ENCODE peak calls at places on chromosome 18, in four cellular contexts. I is left lobe of liver, O is occipital lobe, Q is left colon. F is an unnamed sample.

GRCh38 chr18:48186084-48186798 is 222.9 kb downstream of the ZBTB7C start:
- DNase-seq in I (no peak), O (peak), Q (no peak), F (no peak)

GRCh38 chr18:57015036-57015805 is 131.7 kb upstream of the BOD1L2 start:
- DNase-seq in I (no peak), O (no peak), Q (no peak), F (no peak)

GRCh38 chr18:29361843-29362242 is 1184.9 kb upstream of the CDH2 start:
- DNase-seq in I (no peak), O (no peak), Q (peak), F (no peak)

GRCh38 chr18:3634250-3634939 is 184.4 kb downstream of the TGIF1 start:
- DNase-seq in I (no peak), O (no peak), Q (no peak), F (no peak)

GRCh38 chr18:24054130-24054529 is 39.6 kb downstream of the TTC39C start:
- DNase-seq in I (no peak), O (no peak), Q (no peak), F (no peak)

GRCh38 chr18:59994357-59994756 is 94.6 kb downstream of the PMAIP1 start:
- DNase-seq in I (no peak), O (no peak), Q (no peak), F (no peak)

GRCh38 chr18:31636387-31636786 is 44.7 kb downstream of the TTR start:
- DNase-seq in I (no peak), O (no peak), Q (no peak), F (no peak)

GRCh38 chr18:52953435-52953834 is 613.4 kb downstream of the DCC start:
- DNase-seq in I (no peak), O (no peak), Q (no peak), F (no peak)

GRCh38 chr18:74334242-74334893 is 18.7 kb downstream of the C18orf63 start:
- DNase-seq in I (no peak), O (no peak), Q (no peak), F (no peak)

GRCh38 chr18:80166725-80167124 is 57.7 kb downstream of the ADNP2 start:
- DNase-seq in I (no peak), O (no peak), Q (no peak), F (no peak)

GRCh38 chr18:26803643-26804042 is 61.9 kb downstream of the AQP4 start:
- DNase-seq in I (no peak), O (no peak), Q (no peak), F (no peak)

GRCh38 chr18:26700201-26700600 is 151.8 kb upstream of the KCTD1 start:
- DNase-seq in I (no peak), O (no peak), Q (no peak), F (no peak)

GRCh38 chr18:65628390-65628789 is 122.4 kb upstream of the CDH7 start:
- DNase-seq in I (no peak), O (no peak), Q (no peak), F (no peak)